ENCODE peak calls at places on chromosomes 4 and X, in four cellular contexts. R, H, Z and K are unnamed samples.

GRCh38 chrX:118901991-118902390 is 72.4 kb upstream of the LONRF3 start:
- DNase-seq in R (no peak), H (no peak), Z (no peak), K (no peak)

GRCh38 chr4:87108142-87108546 is 112.3 kb downstream of the KLHL8 start:
- DNase-seq in R (no peak), H (peak; percentile 58), Z (no peak), K (no peak)

GRCh38 chr4:10053635-10054453 is 32.5 kb upstream of the SLC2A9 start:
- DNase-seq in R (no peak), H (no peak), Z (no peak), K (no peak)

GRCh38 chr4:104728380-104729122 is 233.9 kb upstream of the CXXC4 start:
- DNase-seq in R (no peak), H (no peak), Z (no peak), K (no peak)

GRCh38 chrX:119512145-119512800 is 44.0 kb downstream of the SLC25A5 start:
- DNase-seq in R (no peak), H (peak; percentile 55), Z (peak; percentile 71), K (peak; percentile 73)

GRCh38 chrX:21770631-21771321 is 12.9 kb upstream of the SMPX start:
- DNase-seq in R (no peak), H (no peak), Z (no peak), K (no peak)

GRCh38 chr4:1547863-1548637 is 136.1 kb downstream of the FAM53A start:
- DNase-seq in R (no peak), H (peak; percentile 80), Z (no peak), K (no peak)

GRCh38 chr4:2798399-2799301 is 5.8 kb downstream of the SH3BP2 start:
- DNase-seq in R (no peak), H (peak; percentile 83), Z (peak; percentile 73), K (peak; percentile 87)

GRCh38 chr4:150421612-150422011 is 160.3 kb upstream of the MAB21L2 start:
- DNase-seq in R (no peak), H (no peak), Z (no peak), K (no peak)

GRCh38 chr4:175691791-175692190 is 120.3 kb downstream of the GPM6A start:
- DNase-seq in R (no peak), H (no peak), Z (no peak), K (no peak)

GRCh38 chrX:114344756-114345155 is 239.1 kb upstream of the HTR2C start:
- DNase-seq in R (no peak), H (peak; percentile 14), Z (no peak), K (no peak)

GRCh38 chrX:153245288-153245731 is 66.2 kb downstream of the MAGEA1 start:
- DNase-seq in R (no peak), H (peak; percentile 0), Z (no peak), K (no peak)

GRCh38 chr4:184347251-184348239 is 126.8 kb downstream of the IRF2 start:
- DNase-seq in R (peak; percentile 97), H (peak; percentile 47), Z (peak; percentile 80), K (peak; percentile 67)
- TF ChIP-seq POLR2AphosphoS5 in R (peak; percentile 89), H (no peak), Z (peak; percentile 84), K (peak; percentile 38)

GRCh38 chr4:17597517-17597916 is 16.9 kb upstream of the MED28 start:
- DNase-seq in R (no peak), H (peak; percentile 48), Z (no peak), K (no peak)
- TF ChIP-seq CTCF in R (peak; percentile 24), H (peak; percentile 38), Z (no peak), K (no peak)

GRCh38 chr4:146333895-146334262 is 119.5 kb downstream of the REELD1 start:
- DNase-seq in R (no peak), H (no peak), Z (no peak), K (no peak)

GRCh38 chr4:146327859-146328258 is 113.5 kb downstream of the REELD1 start:
- DNase-seq in R (no peak), H (no peak), Z (no peak), K (no peak)

GRCh38 chr4:146330392-146330791 is 116.1 kb downstream of the REELD1 start:
- DNase-seq in R (no peak), H (peak; percentile 58), Z (no peak), K (no peak)

GRCh38 chr4:146333187-146333894 is 119.0 kb downstream of the REELD1 start:
- DNase-seq in R (peak; percentile 59), H (no peak), Z (no peak), K (no peak)

DNA sequence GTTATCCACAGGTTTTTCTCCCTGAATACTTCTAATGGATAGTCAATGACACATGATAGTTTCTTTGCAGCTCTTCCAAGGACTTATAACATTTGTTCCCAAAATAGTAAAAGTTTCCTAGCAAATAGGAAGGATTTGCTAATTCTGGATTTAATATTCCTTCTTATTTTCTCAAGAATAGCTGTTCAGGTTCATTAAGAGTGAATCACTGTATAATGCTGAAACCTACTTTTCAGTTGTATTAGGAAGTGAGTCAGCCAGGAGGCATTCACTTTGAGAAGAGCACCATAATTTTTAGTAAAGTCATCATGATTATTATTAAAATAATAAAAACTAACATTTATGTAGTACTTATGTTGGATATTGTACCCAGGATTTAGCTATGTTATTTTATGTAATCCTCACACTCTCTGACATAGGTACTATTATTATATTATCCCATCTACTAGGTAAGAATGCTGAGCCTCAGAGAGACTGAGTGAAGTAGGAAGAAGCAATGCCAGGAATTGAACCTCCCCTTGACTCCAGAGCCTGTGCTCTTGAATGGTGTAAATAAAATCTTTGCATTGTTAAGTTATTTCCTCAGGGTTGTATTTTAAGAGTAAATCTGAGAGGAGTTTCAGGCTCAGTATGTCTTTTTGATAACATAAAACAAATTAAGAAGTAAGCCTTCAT is 114.8 kb downstream of the REELD1 start:
- DNase-seq in R (no peak), H (peak; percentile 82), Z (no peak), K (no peak)
- TF ChIP-seq POLR2AphosphoS5 in R (no peak), H (no peak), Z (no peak), K (no peak)

GRCh38 chr4:152385551-152385950 is 150.3 kb downstream of the FBXW7 start:
- DNase-seq in R (no peak), H (peak; percentile 23), Z (no peak), K (no peak)
- TF ChIP-seq CTCF in R (peak; percentile 39), H (peak; percentile 31), Z (peak; percentile 55), K (peak; percentile 43)

DNA sequence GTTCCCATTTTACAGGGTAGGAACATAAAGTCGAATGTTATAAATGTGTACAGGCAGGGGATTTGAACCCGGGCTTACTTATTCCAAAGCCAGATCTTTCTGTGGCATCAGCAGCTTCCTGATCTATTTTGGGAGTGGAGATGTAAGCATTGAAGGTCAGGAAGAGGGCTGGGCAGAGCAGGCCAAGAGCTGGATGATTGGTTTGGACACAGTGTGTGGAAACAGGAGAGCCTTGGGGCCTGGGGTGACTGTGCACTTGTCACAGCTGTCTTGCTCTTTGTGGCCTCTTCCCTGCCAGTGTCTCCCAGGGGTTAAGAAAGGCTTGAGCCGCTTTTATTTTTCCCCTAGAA is 127.9 kb upstream of the ENPP6 start:
- DNase-seq in R (no peak), H (no peak), Z (no peak), K (no peak)
- TF ChIP-seq POLR2AphosphoS5 in R (no peak), H (no peak), Z (no peak), K (peak; percentile 49)